ENCODE peak calls at places on chromosomes 2 and 18, in eight cellular contexts. Q is AG10803, S is AG04450, F is AG04449, T is PC-9, P is right lobe of liver, M is gastrocnemius medialis, J is NB4. I is an unnamed sample.

GRCh38 chr2:136384541-136385303 is 266.8 kb upstream of the CXCR4 start:
- DNase-seq in Q (peak), S (no peak), F (no peak), T (no peak), P (no peak), M (no peak), J (peak), I (peak)

GRCh38 chr18:62744076-62744705 is 28.9 kb downstream of the PHLPP1 start:
- DNase-seq in Q (peak), S (no peak), F (peak), T (no peak), P (no peak), M (no peak), J (no peak), I (no peak)

GRCh38 chr2:163667064-163667887 is 68.5 kb downstream of the FIGN start:
- DNase-seq in Q (peak), S (peak), F (peak), T (peak), P (no peak), M (no peak), J (no peak), I (peak)

GRCh38 chr2:102266204-102266603 is 45.2 kb upstream of the IL1RL1 start:
- DNase-seq in Q (peak), S (no peak), F (no peak), T (no peak), P (no peak), M (peak), J (no peak), I (no peak)

GRCh38 chr2:160228141-160228963 is 28.3 kb upstream of the ITGB6 start:
- DNase-seq in Q (peak), S (no peak), F (no peak), T (peak), P (no peak), M (no peak), J (no peak), I (peak)

GRCh38 chr2:239441261-239441701 is 40.5 kb upstream of the HDAC4 start:
- DNase-seq in Q (no peak), S (no peak), F (no peak), T (no peak), P (no peak), M (no peak), J (peak), I (no peak)

GRCh38 chr2:171545086-171545485 is 22.8 kb downstream of the CYBRD1 start:
- DNase-seq in Q (no peak), S (no peak), F (no peak), T (no peak), P (no peak), M (no peak), J (no peak), I (no peak)

GRCh38 chr2:237739101-237739500 is 59.5 kb upstream of the RBM44 start:
- DNase-seq in Q (no peak), S (no peak), F (no peak), T (no peak), P (no peak), M (peak), J (no peak), I (no peak)

GRCh38 chr2:43977677-43978076 is 18.1 kb downstream of the LRPPRC start:
- DNase-seq in Q (no peak), S (no peak), F (no peak), T (no peak), P (no peak), M (no peak), J (no peak), I (no peak)

GRCh38 chr2:218166791-218167190 is at the start of gene CXCR1:
- DNase-seq in Q (no peak), S (no peak), F (no peak), T (peak), P (no peak), M (no peak), J (peak), I (peak)

GRCh38 chr2:74374509-74375205 is 5.5 kb downstream of the DCTN1 start:
- DNase-seq in Q (peak), S (peak), F (no peak), T (no peak), P (no peak), M (peak), J (no peak), I (peak)

GRCh38 chr2:41922177-41922576 is 125.6 kb upstream of the PKDCC start:
- DNase-seq in Q (peak), S (no peak), F (no peak), T (peak), P (no peak), M (peak), J (peak), I (peak)

GRCh38 chr2:147449323-147450080 is 395.3 kb upstream of the ACVR2A start:
- DNase-seq in Q (no peak), S (no peak), F (no peak), T (no peak), P (no peak), M (no peak), J (no peak), I (no peak)

GRCh38 chr18:37535968-37536367 is 29.6 kb downstream of the CELF4 start:
- DNase-seq in Q (peak), S (no peak), F (no peak), T (no peak), P (no peak), M (no peak), J (no peak), I (no peak)

GRCh38 chr2:75539955-75540716 is 20.6 kb downstream of the EVA1A start:
- DNase-seq in Q (peak), S (peak), F (no peak), T (no peak), P (no peak), M (no peak), J (no peak), I (no peak)

GRCh38 chr2:43136862-43137261 is 89.5 kb downstream of the ZFP36L2 start:
- DNase-seq in Q (no peak), S (no peak), F (no peak), T (no peak), P (no peak), M (no peak), J (peak), I (no peak)

GRCh38 chr2:127024769-127025356 is 82.1 kb downstream of the BIN1 start:
- DNase-seq in Q (no peak), S (no peak), F (no peak), T (no peak), P (no peak), M (no peak), J (no peak), I (peak)
- TF ChIP-seq CTCF in Q (peak), S (peak), F (peak), T (no peak), P (no peak), M (no peak), J (no peak), I (peak)

GRCh38 chr2:66535574-66536289 is 100.8 kb downstream of the MEIS1 start:
- DNase-seq in Q (no peak), S (no peak), F (no peak), T (no peak), P (no peak), M (no peak), J (no peak), I (no peak)

GRCh38 chr2:66534461-66534860 is 99.5 kb downstream of the MEIS1 start:
- DNase-seq in Q (no peak), S (no peak), F (no peak), T (no peak), P (no peak), M (no peak), J (no peak), I (no peak)

GRCh38 chr2:66536290-66536673 is 101.4 kb downstream of the MEIS1 start:
- DNase-seq in Q (no peak), S (no peak), F (no peak), T (no peak), P (no peak), M (no peak), J (no peak), I (no peak)

GRCh38 chr2:66531156-66531555 is 96.2 kb downstream of the MEIS1 start:
- DNase-seq in Q (no peak), S (no peak), F (no peak), T (no peak), P (no peak), M (no peak), J (no peak), I (peak)

GRCh38 chr2:66532972-66533868 is 98.3 kb downstream of the MEIS1 start:
- DNase-seq in Q (peak), S (no peak), F (no peak), T (no peak), P (no peak), M (no peak), J (no peak), I (no peak)
- H3K4me3 ChIP-seq in Q (no peak), S (no peak), F (no peak), T (no peak), P (no peak), M (no peak), J (no peak), I (no peak)

GRCh38 chr2:235669983-235670962 is 176.4 kb downstream of the AGAP1 start:
- DNase-seq in Q (peak), S (peak), F (no peak), T (peak), P (no peak), M (peak), J (no peak), I (peak)
- TF ChIP-seq CTCF in Q (peak), S (peak), F (peak), T (no peak), P (no peak), M (peak), J (no peak), I (peak)

DNA sequence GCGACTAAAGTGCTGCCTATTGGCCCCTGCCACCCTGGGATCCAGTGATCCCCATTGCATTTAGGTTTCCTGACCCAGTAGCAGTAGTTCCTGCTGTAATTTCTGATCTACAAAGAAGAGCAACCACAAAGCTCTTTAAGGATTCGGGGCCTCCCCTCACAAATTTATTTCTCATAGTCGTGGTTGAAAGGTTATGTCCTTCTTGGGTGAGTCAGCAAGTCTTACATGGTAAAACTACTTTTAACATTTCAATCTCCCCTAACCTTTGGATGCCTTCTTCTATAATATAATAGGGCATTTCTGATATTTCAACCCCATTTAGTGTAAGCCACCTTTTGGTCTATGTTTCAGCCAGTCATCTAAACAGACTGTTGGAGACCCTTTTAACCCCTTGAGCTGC is 14.9 kb downstream of the PIKFYVE start:
- DNase-seq in Q (peak), S (no peak), F (peak), T (no peak), P (no peak), M (no peak), J (peak), I (no peak)
- H3K4me3 ChIP-seq in Q (no peak), S (no peak), F (no peak), T (no peak), P (no peak), M (no peak), J (no peak), I (no peak)

GRCh38 chr18:4430836-4431235 is 24.3 kb downstream of the DLGAP1 start:
- DNase-seq in Q (no peak), S (no peak), F (no peak), T (no peak), P (no peak), M (no peak), J (no peak), I (no peak)

GRCh38 chr18:4438938-4439337 is 16.2 kb downstream of the DLGAP1 start:
- DNase-seq in Q (no peak), S (no peak), F (no peak), T (no peak), P (no peak), M (no peak), J (no peak), I (no peak)

GRCh38 chr18:4433762-4434161 is 21.3 kb downstream of the DLGAP1 start:
- DNase-seq in Q (no peak), S (no peak), F (no peak), T (no peak), P (no peak), M (no peak), J (no peak), I (peak)
- TF ChIP-seq CTCF in Q (no peak), S (no peak), F (no peak), T (no peak), P (no peak), M (no peak), J (no peak), I (no peak)

GRCh38 chr2:224221455-224221913 is 180.4 kb downstream of the FAM124B start:
- DNase-seq in Q (peak), S (peak), F (peak), T (peak), P (no peak), M (no peak), J (no peak), I (peak)
- H3K4me3 ChIP-seq in Q (no peak), S (no peak), F (no peak), T (no peak), P (no peak), M (no peak), J (no peak), I (no peak)

GRCh38 chr18:5103286-5103685 is 93.8 kb downstream of the AKAIN1 start:
- DNase-seq in Q (no peak), S (no peak), F (no peak), T (no peak), P (no peak), M (no peak), J (peak), I (no peak)
- TF ChIP-seq CTCF in Q (no peak), S (no peak), F (no peak), T (no peak), P (no peak), M (no peak), J (no peak), I (no peak)

I was measured in epithelial cell of esophagus.